ENCODE peak calls at places on chromosomes 5 and 9, in four cellular contexts. One of them, this sample, is unnamed.

GRCh38 chr5:143955140-143955539 is 143.2 kb downstream of the HMHB1 start:
- DNase-seq in lower leg skin: no peak
- DNase-seq in heart right ventricle: no peak
- DNase-seq in activated naive CD8-positive, alpha-beta T cell treated with anti-CD3 and anti-CD28 coated beads for 36 hours: no peak
- DNase-seq in this sample: peak

GRCh38 chr9:99822096-99822595 is 461 bp downstream of the NR4A3 start:
- DNase-seq in lower leg skin: no peak
- DNase-seq in heart right ventricle: no peak
- DNase-seq in activated naive CD8-positive, alpha-beta T cell treated with anti-CD3 and anti-CD28 coated beads for 36 hours: no peak
- DNase-seq in this sample: no peak

GRCh38 chr9:70113403-70114022 is 69.9 kb downstream of the MAMDC2 start:
- DNase-seq in lower leg skin: peak
- DNase-seq in heart right ventricle: peak
- DNase-seq in activated naive CD8-positive, alpha-beta T cell treated with anti-CD3 and anti-CD28 coated beads for 36 hours: peak
- DNase-seq in this sample: peak

GRCh38 chr5:50963647-50964584 is 297.5 kb downstream of the PARP8 start:
- DNase-seq in lower leg skin: no peak
- DNase-seq in heart right ventricle: no peak
- DNase-seq in activated naive CD8-positive, alpha-beta T cell treated with anti-CD3 and anti-CD28 coated beads for 36 hours: no peak
- DNase-seq in this sample: no peak

GRCh38 chr5:151082274-151082902 is 1.6 kb upstream of the TNIP1 start:
- DNase-seq in lower leg skin: no peak
- DNase-seq in heart right ventricle: no peak
- DNase-seq in activated naive CD8-positive, alpha-beta T cell treated with anti-CD3 and anti-CD28 coated beads for 36 hours: no peak
- DNase-seq in this sample: no peak

GRCh38 chr9:136901516-136902258 is 15.4 kb downstream of the TRAF2 start:
- DNase-seq in lower leg skin: peak
- DNase-seq in heart right ventricle: no peak
- DNase-seq in activated naive CD8-positive, alpha-beta T cell treated with anti-CD3 and anti-CD28 coated beads for 36 hours: peak
- DNase-seq in this sample: peak

GRCh38 chr9:132507670-132508469 is 74.5 kb upstream of the BARHL1 start:
- DNase-seq in lower leg skin: peak
- DNase-seq in heart right ventricle: peak
- DNase-seq in activated naive CD8-positive, alpha-beta T cell treated with anti-CD3 and anti-CD28 coated beads for 36 hours: peak
- DNase-seq in this sample: peak

GRCh38 chr9:124279531-124280175 is 21.9 kb downstream of the NEK6 start:
- DNase-seq in lower leg skin: no peak
- DNase-seq in heart right ventricle: no peak
- DNase-seq in activated naive CD8-positive, alpha-beta T cell treated with anti-CD3 and anti-CD28 coated beads for 36 hours: no peak
- DNase-seq in this sample: no peak

GRCh38 chr9:108609227-108609894 is 246.4 kb downstream of the ACTL7B start:
- DNase-seq in lower leg skin: peak
- DNase-seq in heart right ventricle: no peak
- DNase-seq in activated naive CD8-positive, alpha-beta T cell treated with anti-CD3 and anti-CD28 coated beads for 36 hours: no peak
- DNase-seq in this sample: no peak

GRCh38 chr9:95762322-95762721 is 113.2 kb upstream of the ERCC6L2 start:
- DNase-seq in lower leg skin: no peak
- DNase-seq in heart right ventricle: no peak
- DNase-seq in activated naive CD8-positive, alpha-beta T cell treated with anti-CD3 and anti-CD28 coated beads for 36 hours: peak
- DNase-seq in this sample: no peak

GRCh38 chr5:157506066-157506590 is 46.1 kb downstream of the NIPAL4 start:
- DNase-seq in lower leg skin: no peak
- DNase-seq in heart right ventricle: no peak
- DNase-seq in activated naive CD8-positive, alpha-beta T cell treated with anti-CD3 and anti-CD28 coated beads for 36 hours: no peak
- DNase-seq in this sample: no peak

GRCh38 chr5:158718738-158719505 is 380.8 kb downstream of the EBF1 start:
- DNase-seq in lower leg skin: no peak
- DNase-seq in heart right ventricle: no peak
- DNase-seq in activated naive CD8-positive, alpha-beta T cell treated with anti-CD3 and anti-CD28 coated beads for 36 hours: no peak
- DNase-seq in this sample: peak

GRCh38 chr9:5832093-5832542 is 799 bp downstream of the ERMP1 start:
- DNase-seq in lower leg skin: no peak
- DNase-seq in heart right ventricle: no peak
- DNase-seq in activated naive CD8-positive, alpha-beta T cell treated with anti-CD3 and anti-CD28 coated beads for 36 hours: no peak
- DNase-seq in this sample: no peak

GRCh38 chr5:45399041-45399440 is 297.1 kb downstream of the HCN1 start:
- DNase-seq in lower leg skin: no peak
- DNase-seq in heart right ventricle: no peak
- DNase-seq in activated naive CD8-positive, alpha-beta T cell treated with anti-CD3 and anti-CD28 coated beads for 36 hours: no peak
- DNase-seq in this sample: no peak

GRCh38 chr9:16625831-16626230 is 244.6 kb downstream of the BNC2 start:
- DNase-seq in lower leg skin: no peak
- DNase-seq in heart right ventricle: no peak
- DNase-seq in activated naive CD8-positive, alpha-beta T cell treated with anti-CD3 and anti-CD28 coated beads for 36 hours: no peak
- DNase-seq in this sample: peak

GRCh38 chr5:2896371-2897275 is 145.1 kb upstream of the IRX2 start:
- DNase-seq in lower leg skin: no peak
- DNase-seq in heart right ventricle: no peak
- DNase-seq in activated naive CD8-positive, alpha-beta T cell treated with anti-CD3 and anti-CD28 coated beads for 36 hours: no peak
- DNase-seq in this sample: no peak

GRCh38 chr5:149796836-149797235 is 66.7 kb downstream of the PPARGC1B start:
- DNase-seq in lower leg skin: no peak
- DNase-seq in heart right ventricle: no peak
- DNase-seq in activated naive CD8-positive, alpha-beta T cell treated with anti-CD3 and anti-CD28 coated beads for 36 hours: no peak
- DNase-seq in this sample: no peak

GRCh38 chr5:28523887-28524637 is 1485.7 kb upstream of the CDH9 start:
- DNase-seq in lower leg skin: no peak
- DNase-seq in heart right ventricle: no peak
- DNase-seq in activated naive CD8-positive, alpha-beta T cell treated with anti-CD3 and anti-CD28 coated beads for 36 hours: no peak
- DNase-seq in this sample: peak

GRCh38 chr5:10635257-10635860 is 71.5 kb downstream of the ANKRD33B start:
- DNase-seq in lower leg skin: no peak
- DNase-seq in heart right ventricle: no peak
- DNase-seq in activated naive CD8-positive, alpha-beta T cell treated with anti-CD3 and anti-CD28 coated beads for 36 hours: peak
- DNase-seq in this sample: peak

GRCh38 chr9:113770396-113770795 is 105.7 kb upstream of the ZNF618 start:
- DNase-seq in lower leg skin: no peak
- DNase-seq in heart right ventricle: no peak
- DNase-seq in activated naive CD8-positive, alpha-beta T cell treated with anti-CD3 and anti-CD28 coated beads for 36 hours: no peak
- DNase-seq in this sample: peak

GRCh38 chr9:77111408-77111807 is 65.9 kb upstream of the VPS13A start:
- DNase-seq in lower leg skin: no peak
- DNase-seq in heart right ventricle: no peak
- DNase-seq in activated naive CD8-positive, alpha-beta T cell treated with anti-CD3 and anti-CD28 coated beads for 36 hours: no peak
- DNase-seq in this sample: no peak

GRCh38 chr9:101737705-101738565 is 512 bp downstream of the GRIN3A start:
- DNase-seq in lower leg skin: no peak
- DNase-seq in heart right ventricle: peak
- DNase-seq in activated naive CD8-positive, alpha-beta T cell treated with anti-CD3 and anti-CD28 coated beads for 36 hours: no peak
- DNase-seq in this sample: no peak

GRCh38 chr5:9197881-9198260 is 348.0 kb downstream of the SEMA5A start:
- DNase-seq in lower leg skin: no peak
- DNase-seq in heart right ventricle: no peak
- DNase-seq in activated naive CD8-positive, alpha-beta T cell treated with anti-CD3 and anti-CD28 coated beads for 36 hours: no peak
- DNase-seq in this sample: no peak

GRCh38 chr5:59042683-59043082 is 459.8 kb downstream of the RAB3C start:
- DNase-seq in lower leg skin: no peak
- DNase-seq in heart right ventricle: peak
- DNase-seq in activated naive CD8-positive, alpha-beta T cell treated with anti-CD3 and anti-CD28 coated beads for 36 hours: no peak
- DNase-seq in this sample: peak

GRCh38 chr5:83538788-83539535 is 67.4 kb downstream of the VCAN start:
- DNase-seq in lower leg skin: no peak
- DNase-seq in heart right ventricle: no peak
- DNase-seq in activated naive CD8-positive, alpha-beta T cell treated with anti-CD3 and anti-CD28 coated beads for 36 hours: no peak
- DNase-seq in this sample: no peak

GRCh38 chr5:178216088-178216534 is 11.8 kb downstream of the HNRNPAB start:
- DNase-seq in lower leg skin: no peak
- DNase-seq in heart right ventricle: no peak
- DNase-seq in activated naive CD8-positive, alpha-beta T cell treated with anti-CD3 and anti-CD28 coated beads for 36 hours: no peak
- DNase-seq in this sample: no peak

GRCh38 chr9:132630116-132630515 is 39.7 kb downstream of the DDX31 start:
- DNase-seq in lower leg skin: no peak
- DNase-seq in heart right ventricle: no peak
- DNase-seq in activated naive CD8-positive, alpha-beta T cell treated with anti-CD3 and anti-CD28 coated beads for 36 hours: no peak
- DNase-seq in this sample: no peak

GRCh38 chr5:133259199-133259997 is 207.6 kb downstream of the HSPA4 start:
- DNase-seq in lower leg skin: no peak
- DNase-seq in heart right ventricle: no peak
- DNase-seq in activated naive CD8-positive, alpha-beta T cell treated with anti-CD3 and anti-CD28 coated beads for 36 hours: no peak
- DNase-seq in this sample: no peak

GRCh38 chr9:110620726-110621125 is 41.2 kb upstream of the SVEP1 start:
- DNase-seq in lower leg skin: no peak
- DNase-seq in heart right ventricle: no peak
- DNase-seq in activated naive CD8-positive, alpha-beta T cell treated with anti-CD3 and anti-CD28 coated beads for 36 hours: no peak
- DNase-seq in this sample: peak

GRCh38 chr5:105817906-105818305 is 1852.8 kb downstream of the EFNA5 start:
- DNase-seq in lower leg skin: no peak
- DNase-seq in heart right ventricle: no peak
- DNase-seq in activated naive CD8-positive, alpha-beta T cell treated with anti-CD3 and anti-CD28 coated beads for 36 hours: no peak
- DNase-seq in this sample: no peak

GRCh38 chr5:89929173-89929572 is 480.4 kb downstream of the CETN3 start:
- DNase-seq in lower leg skin: no peak
- DNase-seq in heart right ventricle: no peak
- DNase-seq in activated naive CD8-positive, alpha-beta T cell treated with anti-CD3 and anti-CD28 coated beads for 36 hours: no peak
- DNase-seq in this sample: peak

GRCh38 chr9:108151161-108151586 is 661.6 kb upstream of the KLF4 start:
- DNase-seq in lower leg skin: no peak
- DNase-seq in heart right ventricle: peak
- DNase-seq in activated naive CD8-positive, alpha-beta T cell treated with anti-CD3 and anti-CD28 coated beads for 36 hours: no peak
- DNase-seq in this sample: no peak

GRCh38 chr9:84255701-84256100 is 84.9 kb downstream of the SLC28A3 start:
- DNase-seq in lower leg skin: no peak
- DNase-seq in heart right ventricle: no peak
- DNase-seq in activated naive CD8-positive, alpha-beta T cell treated with anti-CD3 and anti-CD28 coated beads for 36 hours: no peak
- DNase-seq in this sample: no peak

GRCh38 chr9:114898741-114899140 is 31.6 kb downstream of the TNFSF8 start:
- DNase-seq in lower leg skin: peak
- DNase-seq in heart right ventricle: peak
- DNase-seq in activated naive CD8-positive, alpha-beta T cell treated with anti-CD3 and anti-CD28 coated beads for 36 hours: peak
- DNase-seq in this sample: no peak

GRCh38 chr5:123285122-123286011 is 137.8 kb downstream of the CEP120 start:
- DNase-seq in lower leg skin: no peak
- DNase-seq in heart right ventricle: no peak
- DNase-seq in activated naive CD8-positive, alpha-beta T cell treated with anti-CD3 and anti-CD28 coated beads for 36 hours: no peak
- DNase-seq in this sample: peak

GRCh38 chr9:109576762-109577161 is 78.7 kb upstream of the PTPN3 start:
- DNase-seq in lower leg skin: no peak
- DNase-seq in heart right ventricle: no peak
- DNase-seq in activated naive CD8-positive, alpha-beta T cell treated with anti-CD3 and anti-CD28 coated beads for 36 hours: no peak
- DNase-seq in this sample: no peak